ENCODE peak calls at places on chromosomes 7 and 10, in nine cellular contexts. One of them, this sample, is unnamed.
A peak's percentile ranks its signal among the peaks of the same experiment; 100 is the strongest.

GRCh38 chr7:42152353-42153205 is 84.4 kb downstream of the GLI3 start:
- DNase-seq in GM12878: no peak
- DNase-seq in astrocyte of the spinal cord: no peak
- DNase-seq in mucosa of descending colon: no peak
- DNase-seq in HFF-Myc: no peak
- DNase-seq in PC-3: peak; percentile 43
- DNase-seq in tibial nerve: no peak
- DNase-seq in dorsolateral prefrontal cortex: no peak
- DNase-seq in BJ: no peak
- DNase-seq in this sample: no peak

GRCh38 chr10:122086416-122087240 is 97.7 kb downstream of the TACC2 start:
- DNase-seq in dorsolateral prefrontal cortex: no peak
- DNase-seq in HFF-Myc: no peak
- DNase-seq in astrocyte of the spinal cord: no peak
- DNase-seq in mucosa of descending colon: no peak
- DNase-seq in GM12878: no peak
- DNase-seq in tibial nerve: no peak
- DNase-seq in BJ: no peak
- DNase-seq in PC-3: no peak
- DNase-seq in this sample: no peak

GRCh38 chr7:48366096-48366495 is 194.8 kb downstream of the ABCA13 start:
- DNase-seq in tibial nerve: no peak
- DNase-seq in dorsolateral prefrontal cortex: no peak
- DNase-seq in mucosa of descending colon: no peak
- DNase-seq in BJ: no peak
- DNase-seq in HFF-Myc: no peak
- DNase-seq in GM12878: no peak
- DNase-seq in PC-3: peak; percentile 78
- DNase-seq in astrocyte of the spinal cord: peak; percentile 5
- DNase-seq in this sample: no peak

GRCh38 chr10:101875068-101875688 is 31.6 kb upstream of the KCNIP2 start:
- DNase-seq in BJ: no peak
- DNase-seq in GM12878: no peak
- DNase-seq in HFF-Myc: no peak
- DNase-seq in astrocyte of the spinal cord: no peak
- DNase-seq in PC-3: no peak
- DNase-seq in mucosa of descending colon: no peak
- DNase-seq in tibial nerve: no peak
- DNase-seq in dorsolateral prefrontal cortex: no peak
- DNase-seq in this sample: no peak

GRCh38 chr7:94584113-94584512 is 71.8 kb downstream of the SGCE start:
- DNase-seq in PC-3: peak; percentile 74
- DNase-seq in GM12878: no peak
- DNase-seq in tibial nerve: no peak
- DNase-seq in astrocyte of the spinal cord: peak; percentile 24
- DNase-seq in HFF-Myc: no peak
- DNase-seq in BJ: peak; percentile 5
- DNase-seq in mucosa of descending colon: no peak
- DNase-seq in dorsolateral prefrontal cortex: no peak
- DNase-seq in this sample: peak; percentile 12

GRCh38 chr10:59898125-59898835 is 8.1 kb downstream of the CCDC6 start:
- DNase-seq in BJ: no peak
- DNase-seq in dorsolateral prefrontal cortex: no peak
- DNase-seq in GM12878: no peak
- DNase-seq in mucosa of descending colon: peak; percentile 20
- DNase-seq in astrocyte of the spinal cord: no peak
- DNase-seq in tibial nerve: no peak
- DNase-seq in HFF-Myc: no peak
- DNase-seq in PC-3: no peak
- DNase-seq in this sample: no peak

GRCh38 chr10:84783909-84784308 is 455.5 kb downstream of the CCSER2 start:
- DNase-seq in HFF-Myc: no peak
- DNase-seq in BJ: no peak
- DNase-seq in PC-3: no peak
- DNase-seq in mucosa of descending colon: no peak
- DNase-seq in dorsolateral prefrontal cortex: no peak
- DNase-seq in tibial nerve: no peak
- DNase-seq in GM12878: no peak
- DNase-seq in astrocyte of the spinal cord: no peak
- DNase-seq in this sample: no peak

GRCh38 chr10:28054211-28054888 is 55.5 kb upstream of the ODAD2 start:
- DNase-seq in dorsolateral prefrontal cortex: no peak
- DNase-seq in GM12878: no peak
- DNase-seq in astrocyte of the spinal cord: peak; percentile 92
- DNase-seq in tibial nerve: no peak
- DNase-seq in PC-3: peak; percentile 90
- DNase-seq in mucosa of descending colon: no peak
- DNase-seq in HFF-Myc: peak; percentile 85
- DNase-seq in BJ: peak; percentile 99
- DNase-seq in this sample: peak; percentile 91

GRCh38 chr7:741191-741671 is 14.2 kb upstream of the PRKAR1B start:
- DNase-seq in astrocyte of the spinal cord: no peak
- DNase-seq in tibial nerve: no peak
- DNase-seq in mucosa of descending colon: no peak
- DNase-seq in GM12878: no peak
- DNase-seq in HFF-Myc: no peak
- DNase-seq in dorsolateral prefrontal cortex: peak; percentile 4
- DNase-seq in BJ: no peak
- DNase-seq in PC-3: no peak
- DNase-seq in this sample: no peak

GRCh38 chr7:739964-740942 is 13.2 kb upstream of the PRKAR1B start:
- DNase-seq in BJ: no peak
- DNase-seq in dorsolateral prefrontal cortex: peak; percentile 14
- DNase-seq in PC-3: no peak
- DNase-seq in tibial nerve: no peak
- DNase-seq in astrocyte of the spinal cord: no peak
- DNase-seq in mucosa of descending colon: no peak
- DNase-seq in HFF-Myc: no peak
- DNase-seq in GM12878: no peak
- DNase-seq in this sample: no peak

GRCh38 chr7:744854-745430 is 17.9 kb upstream of the PRKAR1B start:
- DNase-seq in BJ: no peak
- DNase-seq in astrocyte of the spinal cord: no peak
- DNase-seq in GM12878: no peak
- DNase-seq in PC-3: no peak
- DNase-seq in HFF-Myc: no peak
- DNase-seq in dorsolateral prefrontal cortex: peak; percentile 16
- DNase-seq in mucosa of descending colon: no peak
- DNase-seq in tibial nerve: no peak
- DNase-seq in this sample: no peak

GRCh38 chr7:741850-742249 is 14.8 kb upstream of the PRKAR1B start:
- DNase-seq in tibial nerve: no peak
- DNase-seq in astrocyte of the spinal cord: no peak
- DNase-seq in BJ: no peak
- DNase-seq in dorsolateral prefrontal cortex: no peak
- DNase-seq in PC-3: no peak
- DNase-seq in mucosa of descending colon: no peak
- DNase-seq in GM12878: no peak
- DNase-seq in HFF-Myc: no peak
- DNase-seq in this sample: no peak

GRCh38 chr7:742791-743190 is 15.7 kb upstream of the PRKAR1B start:
- DNase-seq in tibial nerve: no peak
- DNase-seq in GM12878: no peak
- DNase-seq in dorsolateral prefrontal cortex: no peak
- DNase-seq in mucosa of descending colon: no peak
- DNase-seq in HFF-Myc: no peak
- DNase-seq in BJ: no peak
- DNase-seq in PC-3: no peak
- DNase-seq in astrocyte of the spinal cord: no peak
- DNase-seq in this sample: no peak
- TF ChIP-seq CTCF in tibial nerve: no peak
- TF ChIP-seq CTCF in GM12878: no peak
- TF ChIP-seq CTCF in dorsolateral prefrontal cortex: no peak
- TF ChIP-seq CTCF in mucosa of descending colon: no peak
- TF ChIP-seq CTCF in HFF-Myc: no peak
- TF ChIP-seq CTCF in BJ: no peak
- TF ChIP-seq CTCF in PC-3: no peak
- TF ChIP-seq CTCF in astrocyte of the spinal cord: no peak
- TF ChIP-seq CTCF in this sample: no peak

GRCh38 chr7:106071999-106072714 is 40.0 kb downstream of the SYPL1 start:
- DNase-seq in tibial nerve: no peak
- DNase-seq in HFF-Myc: no peak
- DNase-seq in PC-3: peak; percentile 42
- DNase-seq in dorsolateral prefrontal cortex: no peak
- DNase-seq in astrocyte of the spinal cord: no peak
- DNase-seq in mucosa of descending colon: peak; percentile 75
- DNase-seq in GM12878: no peak
- DNase-seq in BJ: no peak
- DNase-seq in this sample: no peak

GRCh38 chr7:106070201-106070551 is 41.9 kb downstream of the SYPL1 start:
- DNase-seq in tibial nerve: no peak
- DNase-seq in astrocyte of the spinal cord: no peak
- DNase-seq in HFF-Myc: no peak
- DNase-seq in dorsolateral prefrontal cortex: no peak
- DNase-seq in BJ: no peak
- DNase-seq in PC-3: peak; percentile 61
- DNase-seq in GM12878: no peak
- DNase-seq in mucosa of descending colon: no peak
- DNase-seq in this sample: no peak

GRCh38 chr7:106069471-106070200 is 42.5 kb downstream of the SYPL1 start:
- DNase-seq in GM12878: no peak
- DNase-seq in dorsolateral prefrontal cortex: no peak
- DNase-seq in HFF-Myc: no peak
- DNase-seq in PC-3: no peak
- DNase-seq in mucosa of descending colon: no peak
- DNase-seq in tibial nerve: no peak
- DNase-seq in astrocyte of the spinal cord: no peak
- DNase-seq in BJ: no peak
- DNase-seq in this sample: no peak

GRCh38 chr7:106071356-106071998 is 40.6 kb downstream of the SYPL1 start:
- DNase-seq in astrocyte of the spinal cord: no peak
- DNase-seq in PC-3: peak; percentile 85
- DNase-seq in BJ: no peak
- DNase-seq in mucosa of descending colon: peak; percentile 76
- DNase-seq in HFF-Myc: no peak
- DNase-seq in dorsolateral prefrontal cortex: no peak
- DNase-seq in GM12878: peak; percentile 98
- DNase-seq in tibial nerve: no peak
- DNase-seq in this sample: no peak

DNA sequence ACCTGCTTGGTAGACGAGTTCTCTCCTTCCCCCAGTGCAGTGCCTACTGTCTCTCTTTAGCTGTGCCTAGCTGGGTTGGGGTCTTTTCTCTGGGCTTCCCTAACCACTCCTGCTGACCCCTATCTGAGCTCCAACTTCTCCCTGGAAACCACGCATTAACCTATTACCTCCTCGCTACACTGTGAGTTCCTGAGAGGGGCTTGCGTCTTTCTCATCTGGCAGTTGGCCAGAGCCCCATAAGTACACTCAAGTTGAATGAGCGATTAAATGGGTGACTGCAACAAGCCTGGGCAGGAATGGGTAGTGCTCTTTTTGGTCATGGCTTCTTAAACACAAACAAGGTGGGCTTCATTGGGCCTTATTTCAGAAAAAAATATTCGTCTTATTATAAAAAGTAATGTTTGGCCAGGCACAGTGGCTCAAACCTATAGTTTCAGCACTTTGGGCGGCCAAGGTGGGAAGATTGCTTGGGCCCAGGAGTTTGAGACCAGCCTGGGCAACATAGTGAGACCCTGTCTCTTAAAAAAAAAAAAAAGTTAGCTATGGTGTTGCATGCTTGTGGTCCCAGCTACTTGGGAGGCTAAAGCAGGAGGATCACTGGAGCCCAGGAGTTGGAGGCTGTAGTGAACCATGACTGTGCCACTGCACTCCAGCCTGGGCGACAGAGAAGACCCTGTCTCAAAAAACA is 41.4 kb downstream of the SYPL1 start:
- DNase-seq in PC-3: no peak
- DNase-seq in BJ: no peak
- DNase-seq in mucosa of descending colon: no peak
- DNase-seq in GM12878: no peak
- DNase-seq in HFF-Myc: no peak
- DNase-seq in dorsolateral prefrontal cortex: no peak
- DNase-seq in tibial nerve: no peak
- DNase-seq in astrocyte of the spinal cord: no peak
- DNase-seq in this sample: no peak
- H3K4me3 ChIP-seq in PC-3: no peak overlapping the region
- H3K4me3 ChIP-seq in BJ: no peak overlapping the region
- H3K4me3 ChIP-seq in mucosa of descending colon: no peak overlapping the region
- H3K4me3 ChIP-seq in GM12878: peak overlapping the region; percentile 67
- H3K4me3 ChIP-seq in HFF-Myc: no peak overlapping the region
- H3K4me3 ChIP-seq in dorsolateral prefrontal cortex: no peak overlapping the region
- H3K4me3 ChIP-seq in tibial nerve: no peak overlapping the region
- H3K4me3 ChIP-seq in astrocyte of the spinal cord: no peak overlapping the region
- H3K4me3 ChIP-seq in this sample: no peak overlapping the region

GRCh38 chr7:122887198-122887597 is 938 bp upstream of the CADPS2 start:
- DNase-seq in GM12878: no peak
- DNase-seq in mucosa of descending colon: peak; percentile 72
- DNase-seq in PC-3: peak; percentile 64
- DNase-seq in astrocyte of the spinal cord: peak; percentile 79
- DNase-seq in BJ: no peak
- DNase-seq in HFF-Myc: no peak
- DNase-seq in dorsolateral prefrontal cortex: peak; percentile 76
- DNase-seq in tibial nerve: peak; percentile 43
- DNase-seq in this sample: peak; percentile 32
- TF ChIP-seq CTCF in GM12878: no peak
- TF ChIP-seq CTCF in mucosa of descending colon: no peak
- TF ChIP-seq CTCF in PC-3: peak; percentile 35
- TF ChIP-seq CTCF in astrocyte of the spinal cord: peak; percentile 22
- TF ChIP-seq CTCF in BJ: no peak
- TF ChIP-seq CTCF in HFF-Myc: no peak
- TF ChIP-seq CTCF in dorsolateral prefrontal cortex: no peak
- TF ChIP-seq CTCF in tibial nerve: peak; percentile 18
- TF ChIP-seq CTCF in this sample: no peak

DNA sequence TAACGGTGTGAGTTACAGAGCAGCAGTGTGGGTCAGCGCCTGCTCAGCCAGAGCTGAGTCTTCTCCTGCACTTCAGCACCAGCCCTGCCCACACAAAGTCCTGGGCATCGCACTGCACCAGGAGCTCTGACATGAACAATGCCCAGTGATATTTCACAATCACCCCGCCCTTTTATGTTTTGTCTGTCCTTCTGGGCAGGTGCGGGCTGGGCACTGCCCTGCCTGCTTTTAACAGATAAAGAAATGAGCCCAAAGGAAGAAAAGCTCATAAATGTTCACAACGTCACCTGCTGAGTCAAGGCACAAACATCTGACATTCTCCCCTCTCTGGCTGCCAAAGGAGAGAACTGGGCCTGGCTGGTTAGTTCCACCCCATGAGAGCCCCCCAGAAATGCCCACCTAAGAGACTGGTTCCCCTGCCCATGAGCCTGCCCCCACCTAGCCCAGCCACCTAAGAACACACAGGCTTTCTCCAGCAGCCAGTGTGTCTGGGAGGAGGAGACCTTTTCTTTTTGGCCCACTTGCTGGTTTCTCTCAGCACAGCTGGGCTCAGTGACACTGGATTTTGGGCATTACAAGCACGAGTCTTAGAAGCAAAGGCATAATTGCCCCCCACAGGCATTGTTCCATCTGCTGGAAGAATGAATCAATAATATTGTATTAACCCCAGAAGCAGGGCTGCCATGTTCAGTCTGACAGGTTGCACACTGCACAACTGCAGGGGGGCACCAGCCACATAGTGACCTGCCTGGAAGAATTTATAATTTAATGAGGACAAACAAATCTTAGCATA is 22.3 kb downstream of the CALML3 start:
- DNase-seq in BJ: no peak
- DNase-seq in dorsolateral prefrontal cortex: no peak
- DNase-seq in tibial nerve: peak; percentile 10
- DNase-seq in GM12878: no peak
- DNase-seq in PC-3: peak; percentile 90
- DNase-seq in HFF-Myc: no peak
- DNase-seq in mucosa of descending colon: peak; percentile 88
- DNase-seq in astrocyte of the spinal cord: peak; percentile 57
- DNase-seq in this sample: no peak
- H3K4me3 ChIP-seq in BJ: no peak overlapping the region
- H3K4me3 ChIP-seq in dorsolateral prefrontal cortex: no peak overlapping the region
- H3K4me3 ChIP-seq in tibial nerve: no peak overlapping the region
- H3K4me3 ChIP-seq in GM12878: no peak overlapping the region
- H3K4me3 ChIP-seq in PC-3: peak overlapping the region; percentile 46
- H3K4me3 ChIP-seq in HFF-Myc: no peak overlapping the region
- H3K4me3 ChIP-seq in mucosa of descending colon: no peak overlapping the region
- H3K4me3 ChIP-seq in astrocyte of the spinal cord: no peak overlapping the region
- H3K4me3 ChIP-seq in this sample: no peak overlapping the region

GRCh38 chr10:113139695-113140094 is 189.6 kb downstream of the TCF7L2 start:
- DNase-seq in dorsolateral prefrontal cortex: no peak
- DNase-seq in PC-3: no peak
- DNase-seq in BJ: no peak
- DNase-seq in tibial nerve: no peak
- DNase-seq in astrocyte of the spinal cord: peak; percentile 34
- DNase-seq in GM12878: no peak
- DNase-seq in HFF-Myc: no peak
- DNase-seq in mucosa of descending colon: no peak
- DNase-seq in this sample: no peak
- TF ChIP-seq CTCF in dorsolateral prefrontal cortex: no peak
- TF ChIP-seq CTCF in PC-3: peak; percentile 44
- TF ChIP-seq CTCF in BJ: peak; percentile 44
- TF ChIP-seq CTCF in tibial nerve: peak; percentile 7
- TF ChIP-seq CTCF in astrocyte of the spinal cord: peak; percentile 50
- TF ChIP-seq CTCF in GM12878: no peak
- TF ChIP-seq CTCF in HFF-Myc: peak; percentile 35
- TF ChIP-seq CTCF in mucosa of descending colon: no peak
- TF ChIP-seq CTCF in this sample: peak; percentile 60

This sample was measured in astrocyte of the cerebellum.